ENCODE peak calls at places on chromosomes 6 and 20, in five cellular contexts. M, H, Z, B and L are unnamed samples.

GRCh38 chr6:111874030-111874425 is 776 bp upstream of the FYN start:
- DNase-seq in B (peak), H (peak), Z (peak), M (no peak), L (no peak)

GRCh38 chr6:51951924-51952323 is 135.5 kb downstream of the PKHD1 start:
- DNase-seq in H (no peak), Z (no peak), M (no peak), B (no peak), L (no peak)

GRCh38 chr6:44606976-44607375 is 219.5 kb downstream of the CDC5L start:
- DNase-seq in B (no peak), H (no peak), M (no peak), Z (no peak), L (no peak)

GRCh38 chr6:36947570-36948351 is 6.8 kb upstream of the PI16 start:
- DNase-seq in H (no peak), Z (no peak), M (peak), B (no peak), L (no peak)

GRCh38 chr6:26420607-26421235 is 18.6 kb downstream of the BTN3A1 start:
- DNase-seq in B (peak), M (no peak), H (peak), Z (peak), L (peak)

GRCh38 chr20:25178563-25179438 is 16.7 kb upstream of the ENTPD6 start:
- DNase-seq in B (peak), Z (peak), M (no peak), H (peak), L (peak)

GRCh38 chr6:144408151-144408550 is 123.0 kb downstream of the UTRN start:
- DNase-seq in H (no peak), Z (peak), M (no peak), B (no peak), L (no peak)

GRCh38 chr20:53916173-53916512 is 154.3 kb downstream of the BCAS1 start:
- DNase-seq in H (no peak), B (no peak), M (no peak), Z (no peak), L (no peak)

GRCh38 chr6:92538296-92538695 is 881.1 kb downstream of the EPHA7 start:
- DNase-seq in M (no peak), B (no peak), Z (peak), H (no peak), L (peak)

GRCh38 chr20:49964964-49965780 is 17.6 kb upstream of the SNAI1 start:
- DNase-seq in Z (no peak), M (peak), H (peak), B (peak), L (no peak)

GRCh38 chr6:106426258-106426657 is 65.7 kb downstream of the CRYBG1 start:
- DNase-seq in Z (no peak), H (no peak), B (no peak), M (no peak), L (no peak)

GRCh38 chr6:15770347-15771143 is 107.7 kb upstream of the DTNBP1 start:
- DNase-seq in B (peak), M (no peak), H (peak), Z (peak), L (peak)

GRCh38 chr6:154343473-154344308 is 12.9 kb downstream of the IPCEF1 start:
- DNase-seq in H (peak), Z (peak), M (no peak), B (no peak), L (peak)

GRCh38 chr20:38392356-38392755 is 42.8 kb downstream of the SNHG17 start:
- DNase-seq in M (no peak), H (peak), B (no peak), Z (no peak), L (no peak)

GRCh38 chr6:21666788-21667681 is 73.5 kb downstream of the SOX4 start:
- DNase-seq in M (no peak), H (no peak), B (no peak), Z (no peak), L (no peak)